ENCODE peak calls at places on chromosomes 7 and 10, in four cellular contexts. One of them, this sample, is unnamed.

GRCh38 chr7:104548861-104549260 is 220.5 kb downstream of the LHFPL3 start:
- DNase-seq in hepatocyte: peak; percentile 8
- DNase-seq in CD8-positive, alpha-beta memory T cell: no peak
- DNase-seq in WERI-Rb-1: no peak
- DNase-seq in this sample: no peak

GRCh38 chr7:66837007-66837406 is 84.0 kb upstream of the TMEM248 start:
- DNase-seq in CD8-positive, alpha-beta memory T cell: no peak
- DNase-seq in WERI-Rb-1: peak; percentile 55
- DNase-seq in hepatocyte: peak; percentile 33
- DNase-seq in this sample: peak; percentile 76

GRCh38 chr7:133044722-133045473 is 37.0 kb downstream of the CHCHD3 start:
- DNase-seq in hepatocyte: no peak
- DNase-seq in WERI-Rb-1: peak; percentile 11
- DNase-seq in CD8-positive, alpha-beta memory T cell: no peak
- DNase-seq in this sample: peak; percentile 77

GRCh38 chr10:51246156-51246555 is 171.9 kb downstream of the PRKG1 start:
- DNase-seq in WERI-Rb-1: no peak
- DNase-seq in CD8-positive, alpha-beta memory T cell: no peak
- DNase-seq in hepatocyte: no peak
- DNase-seq in this sample: no peak

GRCh38 chr7:8177109-8177933 is 84.6 kb downstream of the ICA1 start:
- DNase-seq in hepatocyte: no peak
- DNase-seq in WERI-Rb-1: no peak
- DNase-seq in CD8-positive, alpha-beta memory T cell: peak; percentile 28
- DNase-seq in this sample: no peak

GRCh38 chr7:20385121-20385520 is 54.4 kb downstream of the ITGB8 start:
- DNase-seq in hepatocyte: no peak
- DNase-seq in WERI-Rb-1: no peak
- DNase-seq in CD8-positive, alpha-beta memory T cell: no peak
- DNase-seq in this sample: no peak

GRCh38 chr7:110502893-110503465 is 587.9 kb upstream of the LRRN3 start:
- DNase-seq in WERI-Rb-1: no peak
- DNase-seq in CD8-positive, alpha-beta memory T cell: no peak
- DNase-seq in hepatocyte: no peak
- DNase-seq in this sample: no peak

GRCh38 chr10:93058139-93058538 is 2.5 kb upstream of the CYP26C1 start:
- DNase-seq in WERI-Rb-1: no peak
- DNase-seq in CD8-positive, alpha-beta memory T cell: no peak
- DNase-seq in hepatocyte: no peak
- DNase-seq in this sample: no peak

GRCh38 chr7:2141656-2142055 is 91.1 kb downstream of the MAD1L1 start:
- DNase-seq in hepatocyte: no peak
- DNase-seq in CD8-positive, alpha-beta memory T cell: no peak
- DNase-seq in WERI-Rb-1: no peak
- DNase-seq in this sample: no peak

GRCh38 chr7:42945821-42946615 is 13.8 kb downstream of the MRPL32 start:
- DNase-seq in WERI-Rb-1: no peak
- DNase-seq in CD8-positive, alpha-beta memory T cell: no peak
- DNase-seq in hepatocyte: no peak
- DNase-seq in this sample: no peak

GRCh38 chr10:4596951-4597350 is 229.1 kb upstream of the AKR1E2 start:
- DNase-seq in CD8-positive, alpha-beta memory T cell: no peak
- DNase-seq in WERI-Rb-1: no peak
- DNase-seq in hepatocyte: no peak
- DNase-seq in this sample: no peak

GRCh38 chr10:6562221-6562620 is 17.9 kb downstream of the PRKCQ start:
- DNase-seq in WERI-Rb-1: no peak
- DNase-seq in hepatocyte: no peak
- DNase-seq in CD8-positive, alpha-beta memory T cell: no peak
- DNase-seq in this sample: no peak

GRCh38 chr10:121167534-121168243 is 316.5 kb downstream of the WDR11 start:
- DNase-seq in WERI-Rb-1: no peak
- DNase-seq in hepatocyte: no peak
- DNase-seq in CD8-positive, alpha-beta memory T cell: no peak
- DNase-seq in this sample: no peak

GRCh38 chr10:77898323-77899079 is 28.1 kb downstream of the DLG5 start:
- DNase-seq in WERI-Rb-1: peak; percentile 97
- DNase-seq in hepatocyte: no peak
- DNase-seq in CD8-positive, alpha-beta memory T cell: no peak
- DNase-seq in this sample: peak; percentile 31

GRCh38 chr10:4902571-4903011 is 60.6 kb upstream of the AKR1C1 start:
- DNase-seq in hepatocyte: no peak
- DNase-seq in WERI-Rb-1: no peak
- DNase-seq in CD8-positive, alpha-beta memory T cell: no peak
- DNase-seq in this sample: no peak

DNA sequence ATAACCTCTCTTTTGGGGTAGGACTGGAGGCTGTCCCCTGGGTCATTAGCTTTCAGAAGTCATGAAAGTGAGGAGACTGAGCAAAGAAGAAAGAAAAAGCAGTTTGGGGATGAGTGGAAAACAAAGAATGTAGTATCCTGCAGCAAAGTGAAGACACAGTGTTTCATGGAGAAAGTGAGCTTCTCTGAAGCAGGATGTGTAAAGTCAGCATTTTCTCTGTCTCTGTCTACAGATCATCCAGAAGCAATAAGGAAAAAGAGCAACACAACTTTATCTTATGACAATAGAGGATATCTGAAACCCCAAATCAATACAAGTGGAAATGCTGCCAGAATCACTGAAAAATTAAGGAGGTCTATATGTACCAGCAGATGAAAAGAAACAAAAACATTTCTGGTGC is 28.4 kb upstream of the ZNF248 start:
- DNase-seq in hepatocyte: no peak
- DNase-seq in WERI-Rb-1: no peak
- DNase-seq in CD8-positive, alpha-beta memory T cell: no peak
- DNase-seq in this sample: no peak
- H3K9me3 ChIP-seq in hepatocyte: peaks cover 6% of the 10 kb centered on the region
- H3K9me3 ChIP-seq in WERI-Rb-1: no peaks in the 10 kb centered on the region
- H3K9me3 ChIP-seq in CD8-positive, alpha-beta memory T cell: no peaks in the 10 kb centered on the region
- H3K9me3 ChIP-seq in this sample: peaks cover 28% of the 10 kb centered on the region

GRCh38 chr7:28977881-28978280 is 19.8 kb upstream of the TRIL start:
- DNase-seq in hepatocyte: no peak
- DNase-seq in CD8-positive, alpha-beta memory T cell: no peak
- DNase-seq in WERI-Rb-1: no peak
- DNase-seq in this sample: no peak
- H3K9me3 ChIP-seq in hepatocyte: no peaks in the 10 kb centered on the region
- H3K9me3 ChIP-seq in CD8-positive, alpha-beta memory T cell: no peaks in the 10 kb centered on the region
- H3K9me3 ChIP-seq in WERI-Rb-1: peaks cover 9% of the 10 kb centered on the region
- H3K9me3 ChIP-seq in this sample: no peaks in the 10 kb centered on the region

DNA sequence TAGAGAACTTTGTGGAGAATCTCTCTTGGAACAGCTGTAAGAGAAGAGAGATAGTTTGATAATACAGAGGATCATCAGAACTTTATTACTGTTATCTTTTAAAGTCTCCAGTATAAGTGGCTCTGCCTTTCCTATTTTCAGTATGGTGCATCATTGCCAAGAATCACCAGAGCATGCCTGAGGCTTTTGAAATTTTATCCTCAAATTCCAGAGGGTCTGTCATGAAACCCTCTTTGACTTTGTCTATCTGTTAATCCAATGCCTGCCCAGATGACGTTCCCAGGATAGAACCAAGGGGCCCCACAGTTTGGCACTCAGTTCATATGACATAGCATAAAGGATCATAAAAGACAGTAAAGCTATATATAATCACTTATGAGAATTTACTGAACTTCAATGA is 35.3 kb upstream of the SEMA3C start:
- DNase-seq in WERI-Rb-1: no peak
- DNase-seq in CD8-positive, alpha-beta memory T cell: no peak
- DNase-seq in hepatocyte: no peak
- DNase-seq in this sample: no peak
- H3K9me3 ChIP-seq in WERI-Rb-1: no peaks in the 10 kb centered on the region
- H3K9me3 ChIP-seq in CD8-positive, alpha-beta memory T cell: no peaks in the 10 kb centered on the region
- H3K9me3 ChIP-seq in hepatocyte: no peaks in the 10 kb centered on the region
- H3K9me3 ChIP-seq in this sample: no peaks in the 10 kb centered on the region

DNA sequence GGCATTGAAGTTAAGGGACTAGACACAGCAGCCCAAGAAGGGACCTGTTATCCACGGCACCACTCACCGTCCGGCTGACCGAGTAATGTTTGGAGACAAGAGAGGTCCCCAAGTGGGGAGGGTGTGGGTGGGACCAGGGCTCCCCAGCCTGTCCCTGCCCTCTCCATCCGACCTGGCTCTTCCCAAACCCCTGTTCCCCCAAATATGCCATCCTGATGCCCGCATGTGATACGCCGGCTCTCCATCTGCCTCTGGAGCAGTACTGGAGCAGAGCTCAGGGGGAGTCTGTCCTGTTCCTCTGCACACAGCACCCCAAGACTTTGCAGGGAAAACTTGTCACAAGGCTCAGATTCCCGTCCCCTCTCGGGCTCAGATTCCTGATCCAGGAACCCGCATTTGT is 39.1 kb upstream of the NUB1 start:
- DNase-seq in hepatocyte: no peak
- DNase-seq in CD8-positive, alpha-beta memory T cell: no peak
- DNase-seq in WERI-Rb-1: no peak
- DNase-seq in this sample: no peak
- H3K9me3 ChIP-seq in hepatocyte: no peaks in the 10 kb centered on the region
- H3K9me3 ChIP-seq in CD8-positive, alpha-beta memory T cell: no peaks in the 10 kb centered on the region
- H3K9me3 ChIP-seq in WERI-Rb-1: no peaks in the 10 kb centered on the region
- H3K9me3 ChIP-seq in this sample: no peaks in the 10 kb centered on the region

GRCh38 chr10:1418031-1418550 is 319.2 kb downstream of the ADARB2 start:
- DNase-seq in CD8-positive, alpha-beta memory T cell: no peak
- DNase-seq in WERI-Rb-1: no peak
- DNase-seq in hepatocyte: no peak
- DNase-seq in this sample: no peak

GRCh38 chr10:1417574-1417973 is 319.8 kb downstream of the ADARB2 start:
- DNase-seq in hepatocyte: no peak
- DNase-seq in WERI-Rb-1: no peak
- DNase-seq in CD8-positive, alpha-beta memory T cell: no peak
- DNase-seq in this sample: no peak

GRCh38 chr10:1414893-1415292 is 322.4 kb downstream of the ADARB2 start:
- DNase-seq in hepatocyte: no peak
- DNase-seq in CD8-positive, alpha-beta memory T cell: no peak
- DNase-seq in WERI-Rb-1: no peak
- DNase-seq in this sample: no peak

GRCh38 chr10:1413823-1414222 is 323.5 kb downstream of the ADARB2 start:
- DNase-seq in hepatocyte: no peak
- DNase-seq in WERI-Rb-1: no peak
- DNase-seq in CD8-positive, alpha-beta memory T cell: no peak
- DNase-seq in this sample: no peak

GRCh38 chr10:1416456-1417037 is 320.8 kb downstream of the ADARB2 start:
- DNase-seq in CD8-positive, alpha-beta memory T cell: no peak
- DNase-seq in hepatocyte: no peak
- DNase-seq in WERI-Rb-1: no peak
- DNase-seq in this sample: no peak
- H3K9me3 ChIP-seq in CD8-positive, alpha-beta memory T cell: no peaks in the 10 kb centered on the region
- H3K9me3 ChIP-seq in hepatocyte: no peaks in the 10 kb centered on the region
- H3K9me3 ChIP-seq in WERI-Rb-1: no peaks in the 10 kb centered on the region
- H3K9me3 ChIP-seq in this sample: no peaks in the 10 kb centered on the region

DNA sequence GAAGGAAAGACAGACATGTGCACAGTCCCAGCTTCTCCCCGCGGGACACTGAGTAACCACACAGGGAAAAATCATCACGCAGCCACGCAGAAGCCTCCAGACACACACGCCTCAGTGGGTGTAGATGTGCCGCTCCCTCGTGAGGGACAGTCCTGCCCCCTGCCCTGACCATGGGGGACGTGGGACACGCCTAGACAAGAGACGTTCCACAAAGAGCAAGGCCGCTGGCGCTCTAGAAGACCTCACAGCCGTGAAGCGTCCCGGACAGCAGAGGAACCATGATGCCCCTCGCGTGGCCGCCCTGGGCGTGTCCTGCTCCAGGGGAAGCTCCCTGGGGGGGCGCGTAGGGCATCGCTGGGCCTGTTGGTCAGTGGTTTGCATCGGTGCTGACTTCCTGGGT is 210.8 kb downstream of the DNAJB6 start:
- DNase-seq in hepatocyte: no peak
- DNase-seq in CD8-positive, alpha-beta memory T cell: no peak
- DNase-seq in WERI-Rb-1: peak; percentile 2
- DNase-seq in this sample: no peak
- H3K9me3 ChIP-seq in hepatocyte: no peaks in the 10 kb centered on the region
- H3K9me3 ChIP-seq in CD8-positive, alpha-beta memory T cell: no peaks in the 10 kb centered on the region
- H3K9me3 ChIP-seq in WERI-Rb-1: no peaks in the 10 kb centered on the region
- H3K9me3 ChIP-seq in this sample: no peaks in the 10 kb centered on the region

DNA sequence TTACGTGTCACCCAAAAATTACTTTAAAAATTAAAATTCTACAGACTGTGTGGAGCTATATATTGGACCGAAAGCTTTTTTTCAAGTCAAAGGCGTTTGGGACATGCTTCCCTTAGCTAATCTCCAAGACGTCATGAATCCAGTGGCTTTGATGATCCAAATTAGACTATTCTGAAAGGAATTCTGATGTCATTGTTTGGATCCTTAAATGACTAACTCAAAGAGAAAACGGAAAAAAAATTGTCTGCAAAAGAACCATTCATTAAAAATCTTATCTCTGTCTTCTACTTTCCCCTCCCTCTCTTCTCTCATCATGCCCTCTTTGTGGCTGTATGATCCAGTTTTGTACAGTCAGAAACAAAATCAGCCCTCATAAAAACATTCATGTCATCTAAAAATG is 161.8 kb downstream of the ETV1 start:
- DNase-seq in hepatocyte: no peak
- DNase-seq in WERI-Rb-1: no peak
- DNase-seq in CD8-positive, alpha-beta memory T cell: no peak
- DNase-seq in this sample: no peak
- H3K9me3 ChIP-seq in hepatocyte: no peaks in the 10 kb centered on the region
- H3K9me3 ChIP-seq in WERI-Rb-1: no peaks in the 10 kb centered on the region
- H3K9me3 ChIP-seq in CD8-positive, alpha-beta memory T cell: no peaks in the 10 kb centered on the region
- H3K9me3 ChIP-seq in this sample: no peaks in the 10 kb centered on the region

DNA sequence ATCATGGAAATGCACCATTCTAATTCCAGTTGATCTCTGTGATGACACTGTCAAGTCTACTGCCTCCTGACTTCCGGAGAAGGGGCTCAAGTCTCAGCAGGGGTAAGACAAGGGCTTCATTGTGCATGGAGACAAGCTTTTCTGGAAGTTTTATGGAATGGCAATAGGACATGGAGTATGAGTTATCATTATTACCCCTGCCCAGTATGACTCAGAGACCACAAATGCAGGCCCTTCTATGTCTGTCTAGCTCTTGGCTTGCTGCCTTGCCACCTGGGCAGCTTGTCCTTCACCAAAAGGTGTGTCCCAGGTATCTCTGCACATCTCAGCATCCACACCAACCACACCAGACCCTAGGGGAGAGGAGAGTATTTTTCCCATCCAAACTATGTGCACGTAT is 34.9 kb upstream of the KIAA1217 start:
- DNase-seq in hepatocyte: no peak
- DNase-seq in CD8-positive, alpha-beta memory T cell: no peak
- DNase-seq in WERI-Rb-1: no peak
- DNase-seq in this sample: no peak
- H3K9me3 ChIP-seq in hepatocyte: no peaks in the 10 kb centered on the region
- H3K9me3 ChIP-seq in CD8-positive, alpha-beta memory T cell: no peaks in the 10 kb centered on the region
- H3K9me3 ChIP-seq in WERI-Rb-1: no peaks in the 10 kb centered on the region
- H3K9me3 ChIP-seq in this sample: no peaks in the 10 kb centered on the region

This sample was measured in neural progenitor cell.